ENCODE peak calls at places on chromosomes 6 and 20, in four cellular contexts. One of them, this sample, is unnamed.

GRCh38 chr6:167153523-167153959 is 4.2 kb downstream of the GPR31 start:
- DNase-seq in heart right ventricle: no peak
- DNase-seq in uterus: no peak
- DNase-seq in mesothelial cell of epicardium: no peak
- DNase-seq in this sample: no peak

GRCh38 chr6:139257821-139258398 is 33.9 kb downstream of the TXLNB start:
- DNase-seq in uterus: no peak
- DNase-seq in heart right ventricle: no peak
- DNase-seq in mesothelial cell of epicardium: no peak
- DNase-seq in this sample: no peak

GRCh38 chr6:41966961-41967311 is 25.3 kb upstream of the CCND3 start:
- DNase-seq in mesothelial cell of epicardium: no peak
- DNase-seq in heart right ventricle: no peak
- DNase-seq in uterus: no peak
- DNase-seq in this sample: no peak

GRCh38 chr6:152502421-152503188 is 134.6 kb downstream of the SYNE1 start:
- DNase-seq in heart right ventricle: no peak
- DNase-seq in uterus: no peak
- DNase-seq in mesothelial cell of epicardium: no peak
- DNase-seq in this sample: no peak

GRCh38 chr20:41649489-41649888 is 31.3 kb upstream of the CHD6 start:
- DNase-seq in mesothelial cell of epicardium: no peak
- DNase-seq in heart right ventricle: no peak
- DNase-seq in uterus: no peak
- DNase-seq in this sample: no peak

GRCh38 chr20:17083738-17084137 is 143.1 kb upstream of the PCSK2 start:
- DNase-seq in heart right ventricle: no peak
- DNase-seq in mesothelial cell of epicardium: no peak
- DNase-seq in uterus: no peak
- DNase-seq in this sample: no peak

GRCh38 chr6:13681305-13682061 is 30.2 kb downstream of the RANBP9 start:
- DNase-seq in mesothelial cell of epicardium: no peak
- DNase-seq in heart right ventricle: no peak
- DNase-seq in uterus: no peak
- DNase-seq in this sample: no peak

GRCh38 chr6:116557863-116558262 is 4.3 kb downstream of the CALHM4 start:
- DNase-seq in mesothelial cell of epicardium: no peak
- DNase-seq in heart right ventricle: peak; percentile 61
- DNase-seq in uterus: no peak
- DNase-seq in this sample: no peak

GRCh38 chr6:167524720-167525119 is 199.8 kb downstream of the TTLL2 start:
- DNase-seq in mesothelial cell of epicardium: no peak
- DNase-seq in uterus: no peak
- DNase-seq in heart right ventricle: no peak
- DNase-seq in this sample: no peak

GRCh38 chr6:132819405-132820145 is 5.2 kb downstream of the RPS12 start:
- DNase-seq in heart right ventricle: no peak
- DNase-seq in mesothelial cell of epicardium: no peak
- DNase-seq in uterus: no peak
- DNase-seq in this sample: no peak

GRCh38 chr20:59777814-59778575 is 155.4 kb downstream of the SYCP2 start:
- DNase-seq in uterus: no peak
- DNase-seq in mesothelial cell of epicardium: no peak
- DNase-seq in heart right ventricle: no peak
- DNase-seq in this sample: peak; percentile 35

GRCh38 chr20:37890643-37891042 is 12.3 kb upstream of the VSTM2L start:
- DNase-seq in uterus: no peak
- DNase-seq in heart right ventricle: no peak
- DNase-seq in mesothelial cell of epicardium: no peak
- DNase-seq in this sample: no peak

GRCh38 chr6:76264466-76264865 is 192.0 kb upstream of the IMPG1 start:
- DNase-seq in uterus: no peak
- DNase-seq in mesothelial cell of epicardium: no peak
- DNase-seq in heart right ventricle: no peak
- DNase-seq in this sample: no peak

GRCh38 chr6:13378669-13379590 is 50.6 kb upstream of the TBC1D7 start:
- DNase-seq in uterus: no peak
- DNase-seq in heart right ventricle: no peak
- DNase-seq in mesothelial cell of epicardium: no peak
- DNase-seq in this sample: no peak

GRCh38 chr6:90790696-90791095 is 203.8 kb upstream of the MAP3K7 start:
- DNase-seq in uterus: no peak
- DNase-seq in heart right ventricle: no peak
- DNase-seq in mesothelial cell of epicardium: no peak
- DNase-seq in this sample: no peak

GRCh38 chr6:111646942-111647341 is 41.3 kb upstream of the TRAF3IP2 start:
- DNase-seq in mesothelial cell of epicardium: no peak
- DNase-seq in heart right ventricle: no peak
- DNase-seq in uterus: peak; percentile 50
- DNase-seq in this sample: no peak

GRCh38 chr6:70586114-70586513 is 19.4 kb downstream of the SDHAF4 start:
- DNase-seq in mesothelial cell of epicardium: no peak
- DNase-seq in uterus: no peak
- DNase-seq in heart right ventricle: no peak
- DNase-seq in this sample: no peak

GRCh38 chr6:124970243-124970642 is 8.0 kb downstream of the RNF217 start:
- DNase-seq in heart right ventricle: no peak
- DNase-seq in uterus: no peak
- DNase-seq in mesothelial cell of epicardium: no peak
- DNase-seq in this sample: no peak

GRCh38 chr6:53464942-53465460 is 79.9 kb downstream of the GCLC start:
- DNase-seq in mesothelial cell of epicardium: no peak
- DNase-seq in heart right ventricle: no peak
- DNase-seq in uterus: peak; percentile 92
- DNase-seq in this sample: no peak

GRCh38 chr6:30202366-30202765 is 10.8 kb downstream of the TRIM26 start:
- DNase-seq in heart right ventricle: no peak
- DNase-seq in mesothelial cell of epicardium: no peak
- DNase-seq in uterus: no peak
- DNase-seq in this sample: no peak

GRCh38 chr6:30207619-30208295 is 5.4 kb downstream of the TRIM26 start:
- DNase-seq in heart right ventricle: peak; percentile 25
- DNase-seq in uterus: no peak
- DNase-seq in mesothelial cell of epicardium: no peak
- DNase-seq in this sample: no peak

GRCh38 chr6:30206799-30207618 is 6.2 kb downstream of the TRIM26 start:
- DNase-seq in heart right ventricle: no peak
- DNase-seq in uterus: peak; percentile 25
- DNase-seq in mesothelial cell of epicardium: no peak
- DNase-seq in this sample: no peak

GRCh38 chr6:30211306-30211705 is 1.9 kb downstream of the TRIM26 start:
- DNase-seq in mesothelial cell of epicardium: no peak
- DNase-seq in heart right ventricle: no peak
- DNase-seq in uterus: no peak
- DNase-seq in this sample: no peak

GRCh38 chr6:30206152-30206551 is 7.1 kb downstream of the TRIM26 start:
- DNase-seq in uterus: no peak
- DNase-seq in heart right ventricle: no peak
- DNase-seq in mesothelial cell of epicardium: no peak
- DNase-seq in this sample: no peak
- TF ChIP-seq CTCF in uterus: no peak
- TF ChIP-seq CTCF in heart right ventricle: no peak
- TF ChIP-seq CTCF in mesothelial cell of epicardium: no peak
- TF ChIP-seq CTCF in this sample: no peak

DNA sequence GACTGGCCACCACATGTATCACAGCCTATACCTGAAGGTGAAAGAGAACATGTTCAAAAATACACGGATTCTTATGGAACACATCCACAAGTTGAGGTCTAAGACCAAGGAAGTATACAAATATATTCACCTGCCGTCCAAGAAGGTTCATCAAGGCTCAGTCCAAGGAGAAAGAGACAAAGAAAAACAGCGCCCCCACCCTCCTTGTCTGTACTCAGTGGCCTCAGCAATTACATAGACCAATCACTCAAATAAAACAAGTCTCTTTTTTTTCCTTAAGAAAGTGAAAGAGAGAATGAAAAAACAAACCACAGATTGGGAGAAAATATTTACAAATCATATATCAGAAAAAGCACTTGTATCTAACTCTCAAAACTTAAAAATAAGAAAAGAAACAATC is 19.5 kb downstream of the CPXM1 start:
- DNase-seq in uterus: no peak
- DNase-seq in mesothelial cell of epicardium: no peak
- DNase-seq in heart right ventricle: no peak
- DNase-seq in this sample: no peak
- TF ChIP-seq CTCF in uterus: no peak
- TF ChIP-seq CTCF in mesothelial cell of epicardium: no peak
- TF ChIP-seq CTCF in heart right ventricle: no peak
- TF ChIP-seq CTCF in this sample: no peak

DNA sequence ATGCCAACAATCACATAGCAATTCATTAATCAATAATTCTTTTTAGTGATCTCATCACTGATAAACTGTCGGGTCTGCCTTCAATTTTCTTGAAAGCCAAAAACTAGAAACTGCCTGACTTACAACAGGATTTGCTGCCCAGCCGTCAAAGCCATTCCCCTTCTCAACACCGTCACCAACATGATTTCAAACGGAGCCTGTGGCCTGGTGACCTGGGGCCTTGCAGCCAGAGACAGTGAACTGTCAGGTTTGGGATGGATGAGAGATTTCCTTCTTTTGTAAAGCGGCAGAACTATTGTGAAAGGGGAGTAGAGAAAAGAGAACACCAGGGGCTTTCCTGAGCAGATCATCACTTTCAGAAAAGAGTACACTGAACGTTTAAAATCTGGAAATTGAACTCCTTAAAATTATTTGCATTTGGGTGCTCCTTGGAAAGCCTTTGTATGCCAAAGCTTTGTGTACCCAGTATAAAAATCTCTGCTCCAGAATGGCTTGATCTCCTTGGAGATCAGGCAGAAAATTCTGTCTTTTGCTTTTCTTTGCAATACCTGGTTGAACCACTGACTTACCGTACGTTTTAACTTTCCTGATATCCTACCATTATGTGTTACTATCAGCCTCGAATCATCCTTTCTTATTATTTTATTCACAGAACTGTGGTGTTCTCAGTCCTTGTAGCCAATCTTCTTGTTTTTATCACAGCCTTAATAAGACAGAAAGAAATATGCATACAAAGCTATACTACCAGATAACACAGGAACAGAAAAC is 125.2 kb downstream of the PACRG start:
- DNase-seq in heart right ventricle: no peak
- DNase-seq in uterus: no peak
- DNase-seq in mesothelial cell of epicardium: no peak
- DNase-seq in this sample: no peak
- TF ChIP-seq CTCF in heart right ventricle: no peak
- TF ChIP-seq CTCF in uterus: no peak
- TF ChIP-seq CTCF in mesothelial cell of epicardium: no peak
- TF ChIP-seq CTCF in this sample: no peak

DNA sequence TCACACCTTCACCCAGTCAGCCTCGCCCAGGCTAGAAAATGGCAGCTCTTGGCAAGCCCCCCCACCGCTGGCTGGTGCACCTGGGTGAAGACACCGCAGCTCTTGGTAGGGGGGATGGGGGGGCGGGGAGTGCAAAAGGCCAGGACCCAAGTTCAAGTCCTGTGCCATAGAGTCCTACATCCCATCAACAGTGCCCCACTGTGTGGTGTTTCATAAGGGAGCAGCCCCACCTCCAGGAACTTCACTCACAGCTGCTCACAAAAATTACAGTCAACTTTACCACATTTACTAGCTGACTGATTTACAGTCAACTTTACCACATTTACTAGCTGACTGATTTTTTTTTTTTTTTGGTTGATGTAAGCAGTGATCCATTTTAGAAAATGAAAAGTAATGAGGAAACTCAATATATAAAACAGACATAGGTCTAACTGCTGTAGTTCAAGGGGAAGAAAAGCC is 209.0 kb upstream of the SNX9 start:
- DNase-seq in uterus: no peak
- DNase-seq in heart right ventricle: no peak
- DNase-seq in mesothelial cell of epicardium: no peak
- DNase-seq in this sample: no peak
- TF ChIP-seq CTCF in uterus: no peak
- TF ChIP-seq CTCF in heart right ventricle: no peak
- TF ChIP-seq CTCF in mesothelial cell of epicardium: no peak
- TF ChIP-seq CTCF in this sample: no peak

DNA sequence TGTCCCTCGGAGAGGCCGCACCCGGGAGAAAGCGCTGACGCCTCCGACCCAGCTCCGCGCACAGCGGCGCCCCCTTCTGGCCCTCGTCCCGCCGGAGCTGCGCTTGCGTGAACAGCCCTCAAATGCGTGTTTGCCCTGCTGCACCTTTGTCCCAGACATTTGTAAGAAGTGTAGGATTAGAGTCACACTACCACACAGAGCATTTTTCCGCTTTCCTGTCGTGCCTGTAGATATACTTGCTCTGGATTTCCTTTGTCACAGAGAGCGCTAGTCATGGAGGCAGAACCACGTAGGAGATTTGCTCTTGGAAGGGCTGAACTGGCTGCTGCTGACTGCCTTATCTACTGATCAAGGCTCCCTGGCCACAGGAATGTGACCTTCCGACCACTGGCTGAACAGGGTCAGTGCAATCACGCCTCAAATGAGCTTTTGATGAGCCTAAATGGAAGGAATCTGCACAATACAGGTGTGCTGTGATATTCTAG is 62.3 kb downstream of the PAX1 start:
- DNase-seq in uterus: no peak
- DNase-seq in heart right ventricle: no peak
- DNase-seq in mesothelial cell of epicardium: peak; percentile 37
- DNase-seq in this sample: no peak
- TF ChIP-seq CTCF in uterus: no peak
- TF ChIP-seq CTCF in heart right ventricle: peak; percentile 14
- TF ChIP-seq CTCF in mesothelial cell of epicardium: peak; percentile 55
- TF ChIP-seq CTCF in this sample: no peak

GRCh38 chr6:38776515-38776914 is 61.4 kb downstream of the DNAH8 start:
- DNase-seq in heart right ventricle: no peak
- DNase-seq in uterus: no peak
- DNase-seq in mesothelial cell of epicardium: no peak
- DNase-seq in this sample: no peak

GRCh38 chr6:38771111-38771694 is 56.1 kb downstream of the DNAH8 start:
- DNase-seq in heart right ventricle: no peak
- DNase-seq in mesothelial cell of epicardium: no peak
- DNase-seq in uterus: no peak
- DNase-seq in this sample: no peak

GRCh38 chr6:38774933-38775707 is 60.0 kb downstream of the DNAH8 start:
- DNase-seq in mesothelial cell of epicardium: no peak
- DNase-seq in heart right ventricle: no peak
- DNase-seq in uterus: no peak
- DNase-seq in this sample: no peak

GRCh38 chr6:38775870-38776269 is 60.8 kb downstream of the DNAH8 start:
- DNase-seq in heart right ventricle: no peak
- DNase-seq in mesothelial cell of epicardium: no peak
- DNase-seq in uterus: no peak
- DNase-seq in this sample: no peak

DNA sequence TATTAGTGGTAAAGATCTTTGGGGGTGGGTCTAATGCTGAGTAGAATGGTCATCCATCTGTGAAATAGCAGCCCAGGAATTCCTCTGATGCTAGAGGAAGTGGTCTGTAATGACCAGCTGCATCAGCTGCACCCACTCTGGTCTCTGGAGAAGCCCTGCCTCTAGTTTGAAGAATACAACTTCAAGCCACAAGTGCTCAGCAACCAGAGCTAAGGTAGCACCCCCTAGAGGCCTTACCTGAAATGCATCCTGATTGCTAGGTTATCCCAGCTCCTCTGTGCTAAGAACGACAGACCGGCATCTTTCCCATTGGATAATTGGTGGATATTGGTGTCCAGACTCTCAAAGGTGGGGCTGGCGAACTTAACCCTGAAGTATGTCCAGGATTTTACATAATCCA is 58.2 kb downstream of the DNAH8 start:
- DNase-seq in mesothelial cell of epicardium: no peak
- DNase-seq in uterus: no peak
- DNase-seq in heart right ventricle: no peak
- DNase-seq in this sample: no peak
- TF ChIP-seq CTCF in mesothelial cell of epicardium: no peak
- TF ChIP-seq CTCF in uterus: no peak
- TF ChIP-seq CTCF in heart right ventricle: no peak
- TF ChIP-seq CTCF in this sample: no peak

GRCh38 chr6:56549014-56549413 is 93.7 kb downstream of the DST start:
- DNase-seq in heart right ventricle: no peak
- DNase-seq in uterus: no peak
- DNase-seq in mesothelial cell of epicardium: no peak
- DNase-seq in this sample: no peak
- TF ChIP-seq CTCF in heart right ventricle: peak; percentile 45
- TF ChIP-seq CTCF in uterus: peak; percentile 74
- TF ChIP-seq CTCF in mesothelial cell of epicardium: no peak
- TF ChIP-seq CTCF in this sample: no peak